ENCODE peak calls at places on chromosomes 3 and 15, in six cellular contexts. W is cardiac muscle cell, T is tibial artery, N is body of pancreas, L is heart left ventricle, E is sigmoid colon. X is an unnamed sample.

GRCh38 chr3:154758109-154758868 is 321.8 kb upstream of the MME start:
- DNase-seq in W (peak), T (no peak), N (no peak), L (no peak), E (no peak), X (no peak)

GRCh38 chr15:99951471-99951870 is 218.2 kb upstream of the LYSMD4 start:
- DNase-seq in W (peak), T (no peak), N (no peak), L (no peak), E (no peak), X (no peak)

GRCh38 chr3:45842851-45843625 is 1.1 kb upstream of the LZTFL1 start:
- DNase-seq in W (no peak), T (no peak), N (no peak), L (no peak), E (no peak), X (no peak)

GRCh38 chr15:78438595-78439285 is 724 bp downstream of the IREB2 start:
- DNase-seq in W (peak), T (no peak), N (peak), L (no peak), E (no peak), X (no peak)

GRCh38 chr3:30826381-30827061 is 67.9 kb downstream of the GADL1 start:
- DNase-seq in W (peak), T (no peak), N (no peak), L (no peak), E (no peak), X (no peak)

GRCh38 chr15:72334842-72335241 is 14.9 kb upstream of the CELF6 start:
- DNase-seq in W (no peak), T (no peak), N (no peak), L (no peak), E (no peak), X (no peak)

GRCh38 chr3:96813820-96814580 is 394 bp upstream of the EPHA6 start:
- DNase-seq in W (peak), T (peak), N (peak), L (peak), E (peak), X (no peak)

GRCh38 chr3:128950223-128950938 is 43.5 kb downstream of the CFAP92 start:
- DNase-seq in W (peak), T (no peak), N (no peak), L (peak), E (no peak), X (no peak)

GRCh38 chr3:47342156-47342555 is 38.7 kb upstream of the PTPN23 start:
- DNase-seq in W (peak), T (no peak), N (no peak), L (no peak), E (peak), X (no peak)

GRCh38 chr3:121574449-121574848 is 6.7 kb downstream of the ARGFX start:
- DNase-seq in W (peak), T (no peak), N (peak), L (no peak), E (no peak), X (no peak)

GRCh38 chr3:188926141-188926540 is 245.6 kb upstream of the TPRG1 start:
- DNase-seq in W (no peak), T (no peak), N (no peak), L (no peak), E (no peak), X (no peak)

GRCh38 chr3:188262913-188263683 is 109.1 kb downstream of the LPP start:
- DNase-seq in W (peak), T (peak), N (no peak), L (peak), E (no peak), X (no peak)

GRCh38 chr3:138441256-138441655 is 6.8 kb downstream of the ESYT3 start:
- DNase-seq in W (no peak), T (peak), N (no peak), L (no peak), E (no peak), X (no peak)

GRCh38 chr3:11591401-11592266 is 52.1 kb downstream of the VGLL4 start:
- DNase-seq in W (peak), T (peak), N (peak), L (peak), E (peak), X (no peak)

GRCh38 chr3:142445816-142446254 is 2.0 kb downstream of the XRN1 start:
- DNase-seq in W (peak), T (no peak), N (no peak), L (no peak), E (no peak), X (no peak)

GRCh38 chr15:58994906-58995453 is 7.5 kb downstream of the RNF111 start:
- DNase-seq in W (no peak), T (no peak), N (no peak), L (no peak), E (no peak), X (no peak)

GRCh38 chr3:56900801-56901200 is 99.1 kb upstream of the ARHGEF3 start:
- DNase-seq in W (no peak), T (no peak), N (no peak), L (no peak), E (no peak), X (no peak)

GRCh38 chr3:4774531-4774930 is 204.7 kb upstream of the BHLHE40 start:
- DNase-seq in W (no peak), T (no peak), N (peak), L (no peak), E (no peak), X (no peak)

GRCh38 chr3:4771238-4771637 is 208.0 kb upstream of the BHLHE40 start:
- DNase-seq in W (no peak), T (no peak), N (no peak), L (no peak), E (no peak), X (no peak)

GRCh38 chr3:4773583-4773982 is 205.7 kb upstream of the BHLHE40 start:
- DNase-seq in W (no peak), T (no peak), N (no peak), L (no peak), E (no peak), X (no peak)

GRCh38 chr3:4772171-4772804 is 206.9 kb upstream of the BHLHE40 start:
- DNase-seq in W (peak), T (peak), N (peak), L (peak), E (peak), X (peak)

DNA sequence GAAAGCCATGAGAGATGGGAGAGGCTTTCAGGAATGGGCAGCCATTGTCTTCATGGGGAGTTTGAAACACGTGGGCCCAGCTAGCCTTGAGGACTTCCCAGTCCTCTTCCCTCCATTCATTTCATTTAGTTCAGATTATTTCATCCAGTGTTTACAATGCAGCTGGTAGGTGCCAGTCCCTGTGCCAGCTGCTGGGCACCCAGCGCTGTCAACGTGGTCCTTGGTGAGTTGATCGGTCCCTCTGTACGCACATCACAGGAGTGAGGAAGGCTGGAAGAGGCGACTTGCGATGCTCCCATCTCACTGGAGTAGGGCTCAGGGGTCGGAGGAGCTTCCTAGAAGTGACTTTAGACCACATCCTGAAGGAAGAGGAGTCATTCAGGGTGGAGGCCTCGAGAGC is 206.4 kb upstream of the BHLHE40 start:
- DNase-seq in W (no peak), T (no peak), N (peak), L (no peak), E (no peak), X (no peak)
- H3K4me3 ChIP-seq in W (no peak), T (no peak), N (no peak), L (no peak), E (no peak), X (no peak)

GRCh38 chr3:51311055-51311454 is 74.0 kb upstream of the MANF start:
- DNase-seq in W (peak), T (no peak), N (no peak), L (no peak), E (no peak), X (peak)
- TF ChIP-seq CTCF in W (peak), T (no peak), N (peak), L (no peak), E (no peak), X (peak)

GRCh38 chr15:57283774-57284508 is 92.4 kb upstream of the CGNL1 start:
- DNase-seq in W (peak), T (no peak), N (no peak), L (no peak), E (no peak), X (no peak)
- H3K4me3 ChIP-seq in W (no peak), T (no peak), N (no peak), L (no peak), E (no peak), X (no peak)

GRCh38 chr3:63818282-63819150 is 583 bp upstream of the C3orf49 start:
- DNase-seq in W (peak), T (peak), N (peak), L (peak), E (peak), X (no peak)
- TF ChIP-seq CTCF in W (peak), T (peak), N (peak), L (peak), E (peak), X (peak)

GRCh38 chr3:28916713-28917499 is 364.0 kb upstream of the RBMS3 start:
- DNase-seq in W (peak), T (peak), N (peak), L (peak), E (peak), X (no peak)
- H3K4me3 ChIP-seq in W (no peak), T (peak), N (no peak), L (peak), E (peak), X (no peak)